ENCODE peak calls at places on chromosomes 4 and X, in four cellular contexts. Q is omental fat pad, R is uterus, L is heart left ventricle. P is an unnamed sample.
A peak's percentile ranks its signal among the peaks of the same experiment; 100 is the strongest.

GRCh38 chr4:131584587-131584986 is 1564.5 kb upstream of the PCDH10 start:
- DNase-seq in Q (no peak), R (no peak), L (no peak), P (no peak)

GRCh38 chr4:75015627-75016026 is 82.7 kb downstream of the PARM1 start:
- DNase-seq in Q (no peak), R (no peak), L (peak; percentile 50), P (no peak)

GRCh38 chr4:109912706-109913621 is at the start of gene EGF:
- DNase-seq in Q (no peak), R (peak; percentile 18), L (peak; percentile 23), P (no peak)

GRCh38 chr4:152422817-152423320 is 113.0 kb downstream of the FBXW7 start:
- DNase-seq in Q (no peak), R (no peak), L (no peak), P (no peak)

GRCh38 chr4:7043521-7044414 is 596 bp downstream of the TADA2B start:
- DNase-seq in Q (no peak), R (no peak), L (peak; percentile 49), P (no peak)

GRCh38 chrX:98398542-98398941 is 1514.8 kb downstream of the RPA4 start:
- DNase-seq in Q (no peak), R (no peak), L (no peak), P (no peak)

GRCh38 chr4:145679520-145679919 is 426 bp upstream of the C4orf51 start:
- DNase-seq in Q (no peak), R (no peak), L (peak; percentile 27), P (no peak)

GRCh38 chr4:20428410-20429160 is 176.9 kb downstream of the SLIT2 start:
- DNase-seq in Q (no peak), R (no peak), L (no peak), P (no peak)

GRCh38 chr4:2848449-2848848 is 4.8 kb downstream of the ADD1 start:
- DNase-seq in Q (no peak), R (no peak), L (no peak), P (no peak)

GRCh38 chrX:143437439-143437838 is 79.8 kb downstream of the SPANXN3 start:
- DNase-seq in Q (no peak), R (no peak), L (no peak), P (no peak)

GRCh38 chrX:107324493-107325310 is 118.3 kb downstream of the DNAAF6 start:
- DNase-seq in Q (no peak), R (no peak), L (peak; percentile 17), P (peak; percentile 76)

GRCh38 chr4:98659741-98660507 is 1.5 kb upstream of the TSPAN5 start:
- DNase-seq in Q (no peak), R (no peak), L (no peak), P (no peak)

GRCh38 chr4:94032754-94033153 is 174.9 kb upstream of the SMARCAD1 start:
- DNase-seq in Q (no peak), R (no peak), L (no peak), P (no peak)

GRCh38 chrX:79452879-79453278 is 85.7 kb upstream of the ITM2A start:
- DNase-seq in Q (no peak), R (no peak), L (no peak), P (no peak)

GRCh38 chr4:79030973-79031372 is 91.7 kb upstream of the PAQR3 start:
- DNase-seq in Q (no peak), R (no peak), L (no peak), P (no peak)

GRCh38 chr4:151806511-151806927 is 45.7 kb upstream of the GATB start:
- DNase-seq in Q (no peak), R (no peak), L (peak; percentile 44), P (no peak)

GRCh38 chr4:70544279-70544870 is 26.0 kb downstream of the AMTN start:
- DNase-seq in Q (no peak), R (no peak), L (no peak), P (no peak)

GRCh38 chrX:78029663-78030062 is 60.2 kb upstream of the PGAM4 start:
- DNase-seq in Q (no peak), R (no peak), L (no peak), P (no peak)

DNA sequence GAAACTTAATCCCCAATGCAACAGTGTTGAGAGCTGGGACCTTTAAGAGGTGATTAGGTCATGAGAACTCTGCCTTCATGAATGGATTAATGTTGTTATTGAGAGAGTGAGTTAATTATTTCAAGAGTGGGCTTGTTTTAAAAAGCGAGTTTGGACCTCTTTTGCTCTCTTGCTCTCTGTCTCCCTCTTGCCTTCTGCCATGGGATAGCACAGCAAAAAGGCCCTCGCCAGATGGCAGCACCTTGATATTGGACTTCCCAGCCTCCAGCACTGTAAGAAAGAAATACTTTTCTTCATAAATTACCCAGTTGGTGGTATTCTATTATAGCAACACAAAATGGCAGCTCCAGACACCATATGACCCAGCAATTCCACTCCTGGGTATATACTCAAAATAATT is 7.0 kb upstream of the ATP6AP2 start:
- DNase-seq in Q (no peak), R (no peak), L (no peak), P (no peak)
- TF ChIP-seq CTCF in Q (no peak), R (no peak), L (no peak), P (no peak)

GRCh38 chr4:13597604-13598003 is 29.9 kb downstream of the BOD1L1 start:
- DNase-seq in Q (no peak), R (no peak), L (no peak), P (no peak)

GRCh38 chr4:13601060-13601459 is 26.5 kb downstream of the BOD1L1 start:
- DNase-seq in Q (no peak), R (no peak), L (no peak), P (no peak)

GRCh38 chr4:13597141-13597540 is 30.4 kb downstream of the BOD1L1 start:
- DNase-seq in Q (no peak), R (no peak), L (no peak), P (no peak)

GRCh38 chr4:13601848-13602247 is 25.7 kb downstream of the BOD1L1 start:
- DNase-seq in Q (no peak), R (no peak), L (no peak), P (no peak)

GRCh38 chr4:13599159-13599558 is 28.4 kb downstream of the BOD1L1 start:
- DNase-seq in Q (no peak), R (no peak), L (no peak), P (no peak)
- TF ChIP-seq CTCF in Q (no peak), R (no peak), L (no peak), P (no peak)

GRCh38 chrX:133926809-133927208 is 58.6 kb downstream of the GPC3 start:
- DNase-seq in Q (no peak), R (no peak), L (no peak), P (no peak)
- TF ChIP-seq CTCF in Q (no peak), R (no peak), L (no peak), P (no peak)

GRCh38 chrX:29913647-29914046 is 301.7 kb upstream of the MAGEB2 start:
- DNase-seq in Q (no peak), R (no peak), L (no peak), P (no peak)

GRCh38 chrX:29911673-29912072 is 303.7 kb upstream of the MAGEB2 start:
- DNase-seq in Q (no peak), R (no peak), L (no peak), P (no peak)
- TF ChIP-seq CTCF in Q (no peak), R (no peak), L (no peak), P (no peak)

P was measured in mesothelial cell of epicardium.